ENCODE peak calls at places on chromosomes 5 and 9, in six cellular contexts. M is suprapubic skin, F is hepatocyte, Q is psoas muscle, E is prostate gland, O is colonic mucosa. T is an unnamed sample.
A peak's percentile ranks its signal among the peaks of the same experiment; 100 is the strongest.

GRCh38 chr9:117414220-117414905 is 494 bp downstream of the ASTN2 start:
- DNase-seq in M (no peak), F (peak; percentile 46), Q (peak; percentile 62), E (peak; percentile 21), O (no peak), T (peak; percentile 30)

GRCh38 chr9:38022995-38023394 is 46.0 kb downstream of the SHB start:
- DNase-seq in M (no peak), F (no peak), Q (no peak), E (peak; percentile 88), O (no peak), T (no peak)

GRCh38 chr5:174459071-174459702 is 265.2 kb upstream of the MSX2 start:
- DNase-seq in M (no peak), F (no peak), Q (no peak), E (no peak), O (no peak), T (no peak)

GRCh38 chr9:124698265-124698664 is 72.8 kb downstream of the NR6A1 start:
- DNase-seq in M (no peak), F (no peak), Q (no peak), E (no peak), O (no peak), T (peak; percentile 80)

GRCh38 chr5:2653991-2654390 is 97.5 kb downstream of the IRX2 start:
- DNase-seq in M (no peak), F (no peak), Q (no peak), E (no peak), O (no peak), T (no peak)

GRCh38 chr5:22541037-22541436 is 312.1 kb downstream of the CDH12 start:
- DNase-seq in M (no peak), F (peak; percentile 3), Q (no peak), E (no peak), O (no peak), T (no peak)

GRCh38 chr5:134592141-134592746 is 40.4 kb downstream of the SAR1B start:
- DNase-seq in M (no peak), F (no peak), Q (no peak), E (no peak), O (no peak), T (peak; percentile 83)

GRCh38 chr5:138464018-138464387 is 1.3 kb upstream of the EGR1 start:
- DNase-seq in M (peak; percentile 95), F (peak; percentile 99), Q (peak; percentile 99), E (peak; percentile 94), O (peak; percentile 97), T (peak; percentile 98)

GRCh38 chr5:127957183-127957582 is 126.4 kb upstream of the SLC12A2 start:
- DNase-seq in M (no peak), F (peak; percentile 36), Q (peak; percentile 61), E (peak; percentile 51), O (peak; percentile 58), T (peak; percentile 54)

GRCh38 chr5:93929146-93929545 is 187.7 kb upstream of the POU5F2 start:
- DNase-seq in M (no peak), F (no peak), Q (no peak), E (no peak), O (no peak), T (no peak)

GRCh38 chr5:54701179-54701578 is 183.6 kb downstream of the SNX18 start:
- DNase-seq in M (no peak), F (peak; percentile 58), Q (no peak), E (no peak), O (no peak), T (peak; percentile 95)

GRCh38 chr5:76175051-76175666 is 92.0 kb downstream of the SV2C start:
- DNase-seq in M (no peak), F (peak; percentile 72), Q (no peak), E (peak; percentile 39), O (peak; percentile 71), T (peak; percentile 80)

GRCh38 chr5:179801304-179802206 is 5.1 kb downstream of the MGAT4B start:
- DNase-seq in M (peak; percentile 88), F (peak; percentile 74), Q (peak; percentile 93), E (peak; percentile 60), O (peak; percentile 84), T (no peak)

GRCh38 chr5:167764650-167765289 is 526.7 kb upstream of the WWC1 start:
- DNase-seq in M (no peak), F (no peak), Q (no peak), E (no peak), O (no peak), T (no peak)

DNA sequence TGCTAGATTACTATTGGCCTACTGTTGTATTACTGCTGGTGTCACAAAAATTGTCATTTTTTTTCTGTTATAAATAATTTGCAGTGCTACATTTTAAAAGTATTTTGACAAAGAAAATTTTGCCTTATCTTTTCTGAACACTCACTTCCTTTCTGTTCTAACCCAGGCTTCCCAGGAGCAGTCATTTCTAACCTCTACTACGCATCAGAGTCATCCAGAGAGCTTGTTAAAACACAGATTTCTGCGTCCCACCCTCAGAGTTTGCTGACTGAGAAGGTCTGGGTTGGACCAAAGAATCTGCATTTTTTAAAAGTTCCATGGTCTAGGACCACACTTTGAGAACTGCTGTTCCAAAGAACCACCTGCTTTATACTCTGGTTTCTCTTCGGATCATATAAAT is 306.1 kb downstream of the GLIS3 start:
- DNase-seq in M (no peak), F (no peak), Q (no peak), E (no peak), O (no peak), T (no peak)
- H3K27ac ChIP-seq in M (no peak overlapping the region), F (no peak overlapping the region), Q (no peak overlapping the region), E (no peak overlapping the region), O (no peak overlapping the region), T (no peak overlapping the region)

GRCh38 chr9:72363908-72364678 is 915 bp downstream of the ZFAND5 start:
- DNase-seq in M (peak; percentile 85), F (peak; percentile 64), Q (peak; percentile 79), E (peak; percentile 42), O (peak; percentile 60), T (peak; percentile 64)

GRCh38 chr9:72364679-72365524 is at the start of gene ZFAND5:
- DNase-seq in M (peak; percentile 99), F (peak; percentile 100), Q (peak; percentile 100), E (peak; percentile 99), O (peak; percentile 97), T (peak; percentile 99)

GRCh38 chr9:72362680-72363139 is 2.3 kb downstream of the ZFAND5 start:
- DNase-seq in M (no peak), F (peak; percentile 83), Q (peak; percentile 80), E (peak; percentile 80), O (peak; percentile 74), T (no peak)

GRCh38 chr9:72363226-72363625 is 1.8 kb downstream of the ZFAND5 start:
- DNase-seq in M (no peak), F (no peak), Q (no peak), E (no peak), O (no peak), T (no peak)

DNA sequence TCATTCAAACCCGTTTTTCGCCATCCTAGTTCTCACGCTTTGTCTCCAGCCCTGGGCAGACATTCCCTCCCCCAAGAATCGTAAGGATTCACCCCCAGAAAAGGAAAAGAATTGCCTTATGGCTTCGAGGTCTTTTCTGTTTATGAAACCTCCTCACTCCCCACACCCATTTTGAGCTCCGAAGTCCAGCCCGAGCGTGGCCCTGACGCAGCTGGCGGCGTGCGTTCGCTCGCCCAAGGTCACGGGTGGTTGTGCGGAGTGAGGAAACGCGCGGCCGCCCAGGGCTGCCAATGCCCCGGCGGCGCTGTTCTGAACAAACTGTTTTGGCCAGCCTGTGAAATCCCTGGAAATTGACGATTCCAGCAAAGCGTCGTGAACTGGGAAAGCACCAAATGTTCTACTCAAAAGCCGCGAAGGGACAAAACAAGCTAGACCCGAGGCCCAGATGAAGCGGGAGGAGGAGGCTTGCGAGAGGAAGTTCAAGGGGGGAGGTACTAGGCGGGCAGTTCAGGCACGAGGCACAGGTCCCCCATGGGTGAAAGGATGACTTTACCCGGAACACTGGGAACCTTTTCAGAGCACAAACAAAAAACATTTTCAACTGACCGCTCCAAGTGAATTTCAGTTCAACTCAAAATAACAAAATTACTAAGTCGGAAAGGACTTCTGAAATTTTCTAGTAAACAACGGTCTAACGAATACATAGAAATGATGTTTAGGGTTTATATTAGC is 683 bp upstream of the ZFAND5 start:
- DNase-seq in M (peak; percentile 93), F (peak; percentile 92), Q (peak; percentile 96), E (peak; percentile 76), O (peak; percentile 82), T (peak; percentile 49)
- TF ChIP-seq CTCF in M (no peak), F (peak; percentile 14), Q (peak; percentile 10), E (peak; percentile 4), O (no peak), T (no peak)

GRCh38 chr9:13857521-13857920 is 456.4 kb downstream of the NFIB start:
- DNase-seq in M (no peak), F (no peak), Q (no peak), E (no peak), O (no peak), T (no peak)
- H3K27ac ChIP-seq in M (no peak overlapping the region), F (no peak overlapping the region), Q (no peak overlapping the region), E (no peak overlapping the region), O (no peak overlapping the region), T (no peak overlapping the region)

DNA sequence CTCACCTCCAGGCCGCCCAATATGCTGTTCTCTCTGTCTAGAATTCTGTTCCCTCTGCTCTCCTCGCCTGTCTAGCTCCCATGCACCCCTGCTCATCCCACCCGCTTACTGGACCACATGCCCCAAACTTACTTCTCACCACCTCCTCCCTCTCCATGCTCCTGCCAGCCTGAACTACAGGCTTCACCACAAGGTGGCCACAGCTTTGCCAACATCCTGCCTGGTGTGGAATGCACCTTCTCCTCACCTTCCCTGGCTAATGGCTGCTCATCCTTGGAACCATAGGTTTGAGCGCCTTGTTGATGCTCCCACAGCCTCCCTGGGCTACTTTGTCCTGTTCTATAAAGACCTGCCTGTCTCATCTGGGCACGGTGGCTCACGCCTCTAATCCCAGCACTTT is 9.6 kb downstream of the LAMC3 start:
- DNase-seq in M (no peak), F (no peak), Q (peak; percentile 45), E (no peak), O (no peak), T (peak; percentile 51)
- TF ChIP-seq CTCF in M (no peak), F (no peak), Q (no peak), E (no peak), O (no peak), T (peak; percentile 38)

DNA sequence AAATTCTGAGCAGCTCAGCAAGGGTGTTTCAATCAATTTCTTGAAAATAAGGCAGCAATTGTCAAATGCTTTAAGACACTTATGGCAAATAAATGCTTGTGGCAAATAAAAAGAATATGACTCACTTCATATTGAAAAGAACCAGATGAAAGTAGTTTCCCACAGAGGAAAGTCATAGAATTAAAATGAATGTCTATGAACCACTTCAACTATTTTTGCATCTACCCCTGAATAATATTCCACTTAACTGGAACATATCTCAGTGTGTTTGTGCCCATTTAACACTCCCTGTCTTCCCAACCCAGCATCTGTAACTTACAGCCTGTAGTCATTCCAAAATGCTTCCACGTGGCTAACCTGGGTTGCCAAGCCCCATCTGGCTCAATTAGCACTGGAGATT is 84.7 kb downstream of the FEM1C start:
- DNase-seq in M (no peak), F (no peak), Q (no peak), E (no peak), O (no peak), T (no peak)
- H3K27ac ChIP-seq in M (peak overlapping the region; percentile 27), F (no peak overlapping the region), Q (peak overlapping the region; percentile 70), E (no peak overlapping the region), O (no peak overlapping the region), T (no peak overlapping the region)

T was measured in RWPE1.